ENCODE peak calls at places on chromosomes 13 and 19, in ten cellular contexts. S, I, V, N, Y, O, A, R, U and T are unnamed samples.

GRCh38 chr19:46210634-46211033 is 18.9 kb upstream of the IGFL1 start:
- DNase-seq in S (no peak), I (no peak), V (no peak), N (no peak), Y (no peak), O (no peak), A (no peak), R (no peak), U (no peak), T (no peak)

GRCh38 chr13:102191951-102192461 is 209.8 kb downstream of the FGF14 start:
- DNase-seq in S (no peak), I (peak), V (no peak), N (no peak), Y (no peak), O (no peak), A (peak), R (no peak), U (no peak), T (peak)

GRCh38 chr19:55088543-55089265 is 13.0 kb downstream of the EPS8L1 start:
- DNase-seq in S (peak), I (peak), V (peak), N (peak), Y (peak), O (peak), A (peak), R (peak), U (peak), T (peak)

GRCh38 chr13:35964764-35965163 is 166.4 kb downstream of the DCLK1 start:
- DNase-seq in S (no peak), I (no peak), V (no peak), N (no peak), Y (no peak), O (no peak), A (no peak), R (no peak), U (no peak), T (peak)

GRCh38 chr13:35631666-35632065 is 155.2 kb upstream of the MAB21L1 start:
- DNase-seq in S (no peak), I (no peak), V (no peak), N (no peak), Y (no peak), O (no peak), A (no peak), R (no peak), U (no peak), T (no peak)

GRCh38 chr19:54462713-54463530 is 656 bp downstream of the LENG9 start:
- DNase-seq in S (peak), I (peak), V (peak), N (peak), Y (peak), O (no peak), A (peak), R (no peak), U (peak), T (peak)

GRCh38 chr13:49240017-49240416 is 7.7 kb upstream of the CDADC1 start:
- DNase-seq in S (no peak), I (peak), V (no peak), N (peak), Y (peak), O (no peak), A (peak), R (peak), U (no peak), T (peak)

GRCh38 chr19:56838930-56839664 is 1.4 kb downstream of the PEG3 start:
- DNase-seq in S (peak), I (peak), V (peak), N (no peak), Y (peak), O (no peak), A (no peak), R (no peak), U (peak), T (peak)

GRCh38 chr13:78182813-78183212 is 264.2 kb upstream of the EDNRB start:
- DNase-seq in S (no peak), I (peak), V (no peak), N (no peak), Y (no peak), O (no peak), A (no peak), R (no peak), U (no peak), T (no peak)

GRCh38 chr19:29800086-29800825 is 11.5 kb upstream of the CCNE1 start:
- DNase-seq in S (no peak), I (no peak), V (no peak), N (no peak), Y (no peak), O (no peak), A (no peak), R (no peak), U (peak), T (no peak)

GRCh38 chr19:1629256-1629808 is 23.1 kb downstream of the TCF3 start:
- DNase-seq in S (no peak), I (no peak), V (no peak), N (no peak), Y (no peak), O (no peak), A (no peak), R (no peak), U (peak), T (no peak)

GRCh38 chr13:48594080-48594815 is 59.5 kb upstream of the CYSLTR2 start:
- DNase-seq in S (no peak), I (no peak), V (no peak), N (peak), Y (no peak), O (no peak), A (peak), R (peak), U (no peak), T (no peak)

GRCh38 chr19:12331211-12331941 is 2.1 kb downstream of the ZNF563 start:
- DNase-seq in S (no peak), I (no peak), V (no peak), N (no peak), Y (no peak), O (no peak), A (peak), R (no peak), U (no peak), T (no peak)

GRCh38 chr19:6065685-6066365 is 44.5 kb downstream of the RFX2 start:
- DNase-seq in S (peak), I (peak), V (peak), N (peak), Y (peak), O (no peak), A (no peak), R (peak), U (no peak), T (peak)

GRCh38 chr19:45104658-45105384 is 11.8 kb downstream of the PPP1R37 start:
- DNase-seq in S (no peak), I (no peak), V (no peak), N (no peak), Y (no peak), O (no peak), A (no peak), R (no peak), U (no peak), T (no peak)

GRCh38 chr19:33134571-33135041 is 2.7 kb downstream of the WDR88 start:
- DNase-seq in S (no peak), I (no peak), V (no peak), N (peak), Y (peak), O (no peak), A (peak), R (no peak), U (no peak), T (no peak)

GRCh38 chr13:97249093-97249787 is 27.1 kb downstream of the MBNL2 start:
- DNase-seq in S (no peak), I (no peak), V (no peak), N (no peak), Y (no peak), O (no peak), A (no peak), R (no peak), U (no peak), T (peak)

GRCh38 chr13:65603160-65603559 is 1627.0 kb downstream of the PCDH9 start:
- DNase-seq in S (no peak), I (no peak), V (no peak), N (no peak), Y (no peak), O (no peak), A (no peak), R (no peak), U (no peak), T (no peak)

GRCh38 chr19:45249261-45250033 is 1.6 kb upstream of the MARK4 start:
- DNase-seq in S (no peak), I (peak), V (no peak), N (no peak), Y (no peak), O (no peak), A (no peak), R (no peak), U (no peak), T (no peak)

GRCh38 chr19:10961073-10961762 is 388 bp downstream of the SMARCA4 start:
- DNase-seq in S (no peak), I (peak), V (peak), N (peak), Y (peak), O (no peak), A (peak), R (no peak), U (peak), T (no peak)

GRCh38 chr13:50713849-50714248 is 129.6 kb downstream of the DLEU7 start:
- DNase-seq in S (no peak), I (peak), V (no peak), N (no peak), Y (peak), O (no peak), A (no peak), R (no peak), U (no peak), T (peak)

GRCh38 chr19:4732680-4733114 is 9.1 kb upstream of the DPP9 start:
- DNase-seq in S (peak), I (peak), V (no peak), N (peak), Y (peak), O (peak), A (peak), R (peak), U (peak), T (peak)

GRCh38 chr19:33921165-33921564 is 124.5 kb downstream of the KCTD15 start:
- DNase-seq in S (no peak), I (no peak), V (no peak), N (peak), Y (no peak), O (no peak), A (no peak), R (no peak), U (no peak), T (no peak)

GRCh38 chr19:43455321-43456113 is 9.9 kb downstream of the LYPD3 start:
- DNase-seq in S (no peak), I (no peak), V (no peak), N (no peak), Y (peak), O (no peak), A (no peak), R (no peak), U (no peak), T (no peak)

GRCh38 chr13:113664751-113665581 is 2.1 kb upstream of the GRK1 start:
- DNase-seq in S (peak), I (no peak), V (peak), N (no peak), Y (peak), O (no peak), A (no peak), R (no peak), U (peak), T (no peak)

GRCh38 chr19:5028229-5028886 is 59.4 kb downstream of the KDM4B start:
- DNase-seq in S (no peak), I (no peak), V (no peak), N (no peak), Y (no peak), O (no peak), A (no peak), R (no peak), U (no peak), T (no peak)

GRCh38 chr19:32018014-32018413 is 327.4 kb upstream of the ZNF507 start:
- DNase-seq in S (no peak), I (peak), V (no peak), N (no peak), Y (no peak), O (no peak), A (no peak), R (no peak), U (no peak), T (peak)

GRCh38 chr13:74675185-74675584 is 541.0 kb upstream of the KLF12 start:
- DNase-seq in S (no peak), I (peak), V (no peak), N (no peak), Y (no peak), O (no peak), A (no peak), R (no peak), U (no peak), T (peak)

GRCh38 chr13:46339035-46339666 is 47.9 kb downstream of the RUBCNL start:
- DNase-seq in S (no peak), I (peak), V (no peak), N (no peak), Y (peak), O (no peak), A (no peak), R (no peak), U (no peak), T (peak)

GRCh38 chr19:7326105-7326877 is 22.4 kb upstream of the ARHGEF18 start:
- DNase-seq in S (no peak), I (peak), V (no peak), N (peak), Y (peak), O (no peak), A (peak), R (no peak), U (no peak), T (peak)

GRCh38 chr19:13098291-13099072 is 4.2 kb downstream of the LYL1 start:
- DNase-seq in S (no peak), I (peak), V (peak), N (peak), Y (peak), O (no peak), A (peak), R (peak), U (no peak), T (peak)

GRCh38 chr19:29091127-29091526 is 121.8 kb downstream of the UQCRFS1 start:
- DNase-seq in S (no peak), I (no peak), V (no peak), N (peak), Y (no peak), O (no peak), A (no peak), R (no peak), U (no peak), T (no peak)

GRCh38 chr13:25291691-25292090 is 4.4 kb upstream of the MTMR6 start:
- DNase-seq in S (no peak), I (no peak), V (no peak), N (no peak), Y (no peak), O (no peak), A (no peak), R (no peak), U (no peak), T (no peak)

GRCh38 chr13:106349080-106349841 is 186.2 kb downstream of the EFNB2 start:
- DNase-seq in S (no peak), I (no peak), V (no peak), N (peak), Y (peak), O (no peak), A (peak), R (peak), U (no peak), T (peak)

GRCh38 chr19:17859533-17860330 is at the start of gene RPL18A:
- DNase-seq in S (peak), I (peak), V (peak), N (peak), Y (peak), O (peak), A (peak), R (peak), U (peak), T (peak)

GRCh38 chr13:44331912-44332840 is 41.4 kb upstream of the SERP2 start:
- DNase-seq in S (peak), I (peak), V (peak), N (no peak), Y (peak), O (no peak), A (peak), R (no peak), U (peak), T (peak)

GRCh38 chr13:113971471-113972231 is 2.2 kb downstream of the C13orf46 start:
- DNase-seq in S (no peak), I (no peak), V (no peak), N (no peak), Y (no peak), O (no peak), A (no peak), R (no peak), U (peak), T (no peak)

GRCh38 chr13:26599885-26600284 is 42.4 kb downstream of the WASF3 start:
- DNase-seq in S (no peak), I (no peak), V (no peak), N (no peak), Y (no peak), O (no peak), A (no peak), R (no peak), U (no peak), T (no peak)

GRCh38 chr19:19461306-19461670 is 54.1 kb downstream of the TSSK6 start:
- DNase-seq in S (no peak), I (peak), V (no peak), N (no peak), Y (no peak), O (no peak), A (no peak), R (no peak), U (no peak), T (no peak)

GRCh38 chr19:19459707-19460251 is 54.3 kb downstream of the GATAD2A start:
- DNase-seq in S (no peak), I (peak), V (peak), N (no peak), Y (peak), O (no peak), A (no peak), R (no peak), U (no peak), T (peak)

GRCh38 chr19:19461671-19462622 is 53.4 kb downstream of the TSSK6 start:
- DNase-seq in S (peak), I (no peak), V (peak), N (peak), Y (peak), O (no peak), A (peak), R (no peak), U (peak), T (peak)

GRCh38 chr19:19460258-19460731 is 54.8 kb downstream of the GATAD2A start:
- DNase-seq in S (no peak), I (peak), V (no peak), N (no peak), Y (no peak), O (no peak), A (no peak), R (no peak), U (no peak), T (peak)

GRCh38 chr19:19460761-19461265 is 54.5 kb downstream of the TSSK6 start:
- DNase-seq in S (no peak), I (peak), V (peak), N (peak), Y (peak), O (peak), A (peak), R (no peak), U (peak), T (peak)
- H3K4me3 ChIP-seq in S (no peak), I (peak), V (peak), N (peak), Y (no peak), O (peak), A (no peak), R (no peak), U (peak), T (no peak)

GRCh38 chr13:20157387-20157786 is 3.5 kb downstream of the GJA3 start:
- DNase-seq in S (no peak), I (peak), V (no peak), N (no peak), Y (no peak), O (no peak), A (no peak), R (no peak), U (no peak), T (no peak)

GRCh38 chr13:20161275-20161950 is 561 bp upstream of the GJA3 start:
- DNase-seq in S (no peak), I (peak), V (no peak), N (peak), Y (peak), O (peak), A (peak), R (no peak), U (no peak), T (no peak)

GRCh38 chr13:20159646-20160345 is 1.1 kb downstream of the GJA3 start:
- DNase-seq in S (no peak), I (peak), V (no peak), N (no peak), Y (no peak), O (no peak), A (peak), R (no peak), U (no peak), T (peak)

GRCh38 chr13:20161951-20162300 is 1.1 kb upstream of the GJA3 start:
- DNase-seq in S (no peak), I (no peak), V (no peak), N (no peak), Y (no peak), O (no peak), A (peak), R (no peak), U (no peak), T (no peak)

GRCh38 chr13:20160346-20161274 is at the start of gene GJA3:
- DNase-seq in S (no peak), I (peak), V (no peak), N (peak), Y (peak), O (peak), A (peak), R (peak), U (no peak), T (peak)
- H3K4me3 ChIP-seq in S (peak), I (peak), V (peak), N (peak), Y (no peak), O (peak), A (peak), R (peak), U (peak), T (peak)

DNA sequence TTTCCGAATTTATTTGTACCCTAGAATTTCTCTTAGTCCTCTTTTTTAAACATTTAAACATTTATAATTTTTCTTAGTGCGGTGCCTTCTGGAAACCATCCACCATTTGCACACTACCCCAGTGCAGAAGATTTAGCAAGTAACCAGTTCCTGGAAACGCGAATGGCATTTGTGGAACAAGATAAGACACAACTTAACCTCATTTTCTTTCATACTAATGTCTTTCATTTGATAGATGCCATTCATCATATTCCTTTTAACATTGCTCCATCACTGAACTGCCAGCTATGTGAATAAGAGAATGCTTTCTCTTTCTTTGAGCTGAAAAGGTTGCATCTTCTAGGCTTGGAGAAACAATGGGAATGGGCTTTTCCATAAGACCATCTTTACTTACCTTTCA is 6.8 kb downstream of the FRY start:
- DNase-seq in S (no peak), I (no peak), V (no peak), N (no peak), Y (no peak), O (no peak), A (no peak), R (no peak), U (no peak), T (no peak)
- H3K4me3 ChIP-seq in S (no peak), I (no peak), V (no peak), N (no peak), Y (no peak), O (no peak), A (no peak), R (no peak), U (no peak), T (no peak)

DNA sequence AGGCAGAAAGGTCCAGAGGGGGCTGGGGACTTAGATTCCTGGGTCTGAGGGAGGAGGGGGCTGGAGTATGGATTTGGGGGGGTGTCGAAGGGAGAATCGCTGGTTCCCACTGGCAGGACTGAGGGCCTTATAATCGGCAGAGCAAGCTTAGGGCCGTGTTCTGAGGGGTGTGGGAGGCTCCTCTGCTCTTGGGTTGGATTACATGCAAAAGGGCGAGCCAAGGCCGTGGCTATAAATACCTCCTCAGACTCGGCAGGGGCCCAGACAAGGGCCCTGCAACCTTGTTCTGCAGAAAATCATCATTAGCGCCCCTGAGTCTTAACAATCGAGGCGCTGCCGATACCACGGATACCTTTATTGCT is 707 bp upstream of the MAMSTR start:
- DNase-seq in S (no peak), I (no peak), V (no peak), N (no peak), Y (no peak), O (no peak), A (no peak), R (no peak), U (peak), T (no peak)
- H3K4me3 ChIP-seq in S (no peak), I (peak), V (peak), N (peak), Y (peak), O (no peak), A (peak), R (peak), U (peak), T (peak)

GRCh38 chr19:57949702-57950101 is 2.2 kb upstream of the ZNF256 start:
- DNase-seq in S (no peak), I (no peak), V (no peak), N (no peak), Y (no peak), O (no peak), A (no peak), R (no peak), U (no peak), T (no peak)

GRCh38 chr19:57949296-57949695 is 1.8 kb upstream of the ZNF256 start:
- DNase-seq in S (no peak), I (no peak), V (no peak), N (no peak), Y (no peak), O (no peak), A (no peak), R (no peak), U (no peak), T (no peak)

GRCh38 chr19:57954996-57955395 is 7.5 kb upstream of the ZNF256 start:
- DNase-seq in S (no peak), I (no peak), V (no peak), N (no peak), Y (no peak), O (no peak), A (no peak), R (no peak), U (no peak), T (no peak)
- H3K4me3 ChIP-seq in S (no peak), I (no peak), V (no peak), N (no peak), Y (no peak), O (no peak), A (no peak), R (no peak), U (no peak), T (no peak)